ENCODE peak calls at places on chromosomes 4 and X, in five cellular contexts. G, Y, T, K and L are unnamed samples.

GRCh38 chr4:156505341-156505955 is 466.2 kb downstream of the PDGFC start:
- DNase-seq in K (no peak), G (no peak), Y (no peak), T (peak; percentile 45), L (no peak)

GRCh38 chrX:12978205-12979010 is 3.5 kb downstream of the TMSB4X start:
- DNase-seq in K (peak; percentile 57), G (peak; percentile 52), T (peak; percentile 93), Y (no peak), L (no peak)

GRCh38 chr4:654526-654845 is 19.6 kb downstream of the ATP5ME start:
- DNase-seq in G (no peak), Y (no peak), T (no peak), K (no peak), L (no peak)

GRCh38 chrX:152824841-152825374 is 5.6 kb downstream of the CETN2 start:
- DNase-seq in K (no peak), G (peak; percentile 9), T (no peak), Y (no peak), L (no peak)

GRCh38 chrX:106862972-106863688 is 40.0 kb downstream of the RIPPLY1 start:
- DNase-seq in K (no peak), T (peak; percentile 28), G (no peak), Y (no peak), L (peak; percentile 12)

GRCh38 chr4:74311696-74312313 is 3.5 kb downstream of the EPGN start:
- DNase-seq in T (peak; percentile 70), Y (no peak), G (peak; percentile 62), K (no peak), L (peak; percentile 27)

GRCh38 chr4:122012735-122013134 is 60.9 kb upstream of the TRPC3 start:
- DNase-seq in K (peak; percentile 25), T (no peak), Y (no peak), G (no peak), L (no peak)

GRCh38 chrX:41045960-41046567 is 39.2 kb upstream of the USP9X start:
- DNase-seq in K (no peak), T (no peak), G (no peak), Y (no peak), L (no peak)

GRCh38 chrX:104310084-104310483 is 55.4 kb upstream of the ESX1 start:
- DNase-seq in T (no peak), K (no peak), G (peak; percentile 18), Y (no peak), L (peak; percentile 18)

GRCh38 chrX:110417128-110417527 is 58.5 kb downstream of the RTL9 start:
- DNase-seq in G (no peak), Y (no peak), T (no peak), K (no peak), L (no peak)

GRCh38 chr4:1216869-1217294 is 32.0 kb downstream of the CTBP1 start:
- DNase-seq in K (no peak), Y (peak; percentile 36), T (peak; percentile 81), G (no peak), L (no peak)

GRCh38 chr4:169024762-169025161 is 14.7 kb upstream of the CBR4 start:
- DNase-seq in Y (no peak), T (peak; percentile 57), G (peak; percentile 30), K (no peak), L (no peak)

GRCh38 chr4:123452585-123452984 is 56.0 kb downstream of the SPRY1 start:
- DNase-seq in T (no peak), G (peak; percentile 90), K (peak; percentile 82), Y (peak; percentile 38), L (peak; percentile 87)

GRCh38 chr4:139712882-139713281 is 47.3 kb downstream of the MGST2 start:
- DNase-seq in K (no peak), Y (no peak), G (no peak), T (no peak), L (no peak)

GRCh38 chr4:74133786-74134499 is 24.0 kb upstream of the MTHFD2L start:
- DNase-seq in G (peak; percentile 77), Y (peak; percentile 65), T (peak; percentile 79), K (no peak), L (peak; percentile 61)

GRCh38 chrX:149563359-149563758 is 13.6 kb upstream of the HSFX3 start:
- DNase-seq in G (no peak), Y (no peak), T (no peak), K (no peak), L (no peak)

GRCh38 chr4:38787693-38788092 is 4.9 kb upstream of the TLR10 start:
- DNase-seq in G (no peak), T (no peak), Y (no peak), K (no peak), L (no peak)

GRCh38 chrX:69369999-69370398 is 134.1 kb upstream of the NALF2 start:
- DNase-seq in T (no peak), G (no peak), K (no peak), Y (no peak), L (no peak)

GRCh38 chrX:53483838-53484420 is 49.8 kb upstream of the HSD17B10 start:
- DNase-seq in G (peak; percentile 8), T (no peak), K (peak; percentile 4), Y (no peak), L (no peak)